ENCODE peak calls at places on chromosomes 3 and 15, in six cellular contexts. Z, K, A, J, S and L are unnamed samples.

GRCh38 chr15:80920271-80920699 is 69.3 kb downstream of the MESD start:
- ATAC-seq in Z (no peak), K (peak), A (peak), J (peak), S (no peak), L (peak)

GRCh38 chr3:99646107-99646435 is 7.7 kb downstream of the COL8A1 start:
- ATAC-seq in Z (no peak), K (no peak), A (no peak), J (no peak), S (no peak), L (no peak)

GRCh38 chr3:132773071-132773619 is 50.9 kb upstream of the NPHP3 start:
- ATAC-seq in Z (no peak), K (no peak), A (no peak), J (no peak), S (no peak), L (peak)

GRCh38 chr15:60074181-60074885 is 70.2 kb downstream of the FOXB1 start:
- ATAC-seq in Z (no peak), K (no peak), A (peak), J (no peak), S (no peak), L (no peak)

GRCh38 chr15:28890711-28891495 is 5.1 kb downstream of the APBA2 start:
- ATAC-seq in Z (no peak), K (no peak), A (peak), J (peak), S (peak), L (peak)

GRCh38 chr3:63895422-63896189 is 16.6 kb downstream of the SCAANT1 start:
- ATAC-seq in Z (no peak), K (peak), A (no peak), J (no peak), S (no peak), L (peak)

GRCh38 chr3:152151216-152151874 is 117.4 kb upstream of the MBNL1 start:
- ATAC-seq in Z (no peak), K (peak), A (no peak), J (no peak), S (no peak), L (peak)

GRCh38 chr3:42080452-42080872 is 10.7 kb upstream of the TRAK1 start:
- ATAC-seq in Z (peak), K (peak), A (no peak), J (peak), S (peak), L (peak)

GRCh38 chr15:52257734-52258062 is 37.9 kb downstream of the MYO5C start:
- ATAC-seq in Z (peak), K (no peak), A (no peak), J (no peak), S (no peak), L (no peak)

GRCh38 chr3:189908646-189909045 is 212.1 kb downstream of the P3H2 start:
- ATAC-seq in Z (no peak), K (no peak), A (no peak), J (no peak), S (no peak), L (no peak)

GRCh38 chr3:181383201-181383600 is 328.5 kb upstream of the SOX2 start:
- ATAC-seq in Z (no peak), K (no peak), A (no peak), J (no peak), S (no peak), L (no peak)

GRCh38 chr3:97835761-97836160 is 13.9 kb downstream of the CRYBG3 start:
- ATAC-seq in Z (no peak), K (no peak), A (no peak), J (no peak), S (no peak), L (peak)

GRCh38 chr3:196039359-196039758 is 42.5 kb downstream of the TFRC start:
- ATAC-seq in Z (no peak), K (no peak), A (no peak), J (no peak), S (no peak), L (no peak)

GRCh38 chr3:84724877-84725276 is 233.9 kb upstream of the CADM2 start:
- ATAC-seq in Z (no peak), K (peak), A (no peak), J (no peak), S (no peak), L (no peak)

GRCh38 chr3:106814231-106814630 is 563.0 kb upstream of the CCDC54 start:
- ATAC-seq in Z (peak), K (no peak), A (peak), J (no peak), S (no peak), L (no peak)